ENCODE peak calls at places on chromosomes 3 and 15, in four cellular contexts. M is HL-60, F is GM12878, C is K562. N is an unnamed sample.

GRCh38 chr3:166446291-166446690 is 609.1 kb upstream of the BCHE start:
- DNase-seq in M (no peak), F (no peak), C (no peak), N (no peak)

GRCh38 chr15:55775316-55775715 is 32.4 kb upstream of the PRTG start:
- DNase-seq in M (no peak), F (no peak), C (no peak), N (no peak)

GRCh38 chr15:73331991-73332925 is 36.5 kb downstream of the HCN4 start:
- DNase-seq in M (no peak), F (no peak), C (no peak), N (no peak)

GRCh38 chr3:114112696-114113095 is 56.2 kb downstream of the QTRT2 start:
- DNase-seq in M (no peak), F (no peak), C (no peak), N (no peak)

GRCh38 chr3:56980798-56981390 is 79.6 kb upstream of the SPATA12 start:
- DNase-seq in M (peak; percentile 89), F (no peak), C (no peak), N (no peak)

GRCh38 chr15:25862087-25862468 is 1.0 kb downstream of the ATP10A start:
- DNase-seq in M (no peak), F (no peak), C (no peak), N (no peak)

GRCh38 chr3:168801792-168802191 is 706.1 kb upstream of the GOLIM4 start:
- DNase-seq in M (no peak), F (no peak), C (no peak), N (no peak)

GRCh38 chr3:131712662-131713061 is 209.9 kb upstream of the MRPL3 start:
- DNase-seq in M (no peak), F (no peak), C (no peak), N (no peak)

GRCh38 chr15:63948971-63949370 is 97.3 kb downstream of the DAPK2 start:
- DNase-seq in M (no peak), F (no peak), C (no peak), N (no peak)

GRCh38 chr3:54264050-54264449 is 141.7 kb downstream of the CACNA2D3 start:
- DNase-seq in M (no peak), F (no peak), C (no peak), N (no peak)

GRCh38 chr3:57434041-57434440 is 110.1 kb downstream of the DNAH12 start:
- DNase-seq in M (no peak), F (no peak), C (no peak), N (no peak)

GRCh38 chr3:180196658-180197057 is 159.9 kb upstream of the PEX5L start:
- DNase-seq in M (no peak), F (no peak), C (no peak), N (no peak)

GRCh38 chr3:138940446-138940845 is 6.5 kb downstream of the FOXL2 start:
- DNase-seq in M (no peak), F (no peak), C (no peak), N (no peak)

GRCh38 chr3:197103766-197104165 is 74.1 kb upstream of the MELTF start:
- DNase-seq in M (no peak), F (no peak), C (no peak), N (no peak)

DNA sequence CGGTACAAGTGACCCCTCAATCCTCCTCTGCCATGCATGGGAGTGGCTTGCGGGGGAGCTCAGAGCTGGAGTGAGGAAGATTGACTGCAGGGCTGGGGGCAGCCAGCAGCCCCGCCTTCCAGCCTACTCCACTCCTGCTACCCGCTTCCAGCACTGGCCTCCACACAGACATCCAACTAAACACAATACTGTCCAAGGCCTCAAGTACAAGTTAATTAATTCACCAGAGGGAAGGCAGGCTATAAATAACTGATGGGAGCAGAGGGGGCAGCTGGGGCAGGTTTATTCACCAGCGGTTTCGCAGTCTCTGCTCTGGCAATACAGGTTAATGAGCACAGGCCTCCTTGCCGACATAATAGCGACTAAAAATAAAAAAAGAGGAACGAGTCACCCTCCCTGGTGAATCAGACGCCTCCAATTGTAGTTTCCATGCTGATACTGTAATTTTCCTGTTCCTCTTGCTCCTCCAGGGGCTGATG is 166.3 kb upstream of the TLE3 start:
- DNase-seq in M (peak; percentile 74), F (no peak), C (no peak), N (no peak)
- TF ChIP-seq SPI1 in M (peak; percentile 44), F (peak; percentile 15), C (no peak), N (peak; percentile 48)

GRCh38 chr3:185744997-185745843 is 79.6 kb downstream of the IGF2BP2 start:
- DNase-seq in M (no peak), F (peak; percentile 17), C (no peak), N (peak; percentile 18)
- TF ChIP-seq SPI1 in M (no peak), F (peak; percentile 19), C (no peak), N (peak; percentile 48)

GRCh38 chr15:29032776-29033175 is 147.0 kb downstream of the APBA2 start:
- DNase-seq in M (no peak), F (no peak), C (no peak), N (no peak)
- TF ChIP-seq SPI1 in M (no peak), F (no peak), C (no peak), N (no peak)

GRCh38 chr15:68365140-68365745 is 66.7 kb downstream of the ITGA11 start:
- DNase-seq in M (no peak), F (no peak), C (no peak), N (no peak)
- TF ChIP-seq SPI1 in M (no peak), F (no peak), C (no peak), N (no peak)

GRCh38 chr3:37630441-37630840 is 231.2 kb upstream of the CTDSPL start:
- DNase-seq in M (no peak), F (no peak), C (no peak), N (no peak)
- TF ChIP-seq SPI1 in M (no peak), F (no peak), C (no peak), N (no peak)

GRCh38 chr3:46022909-46023785 is 4.1 kb downstream of the XCR1 start:
- DNase-seq in M (no peak), F (no peak), C (peak; percentile 77), N (no peak)
- TF ChIP-seq SPI1 in M (no peak), F (no peak), C (peak; percentile 80), N (no peak)

DNA sequence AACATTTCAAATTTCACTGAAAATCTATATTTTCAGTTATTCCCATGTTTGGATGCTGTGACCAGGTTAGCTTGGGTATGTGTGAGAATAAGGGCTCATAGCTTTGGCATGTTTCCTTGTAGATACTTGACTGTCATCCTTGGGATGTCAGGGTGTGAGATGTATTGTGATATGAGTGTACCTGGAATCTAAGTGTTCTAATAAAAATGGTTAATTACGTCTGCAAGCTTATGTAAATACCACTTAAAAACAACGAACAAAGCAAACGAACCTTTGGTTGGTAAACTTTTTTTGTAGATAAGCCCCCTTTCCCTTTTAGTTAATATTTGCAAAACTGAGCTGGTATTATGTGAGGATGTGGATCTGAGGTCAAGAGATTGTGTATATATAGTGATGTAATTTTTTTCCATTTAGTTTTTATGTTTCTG is 63.5 kb downstream of the FNDC3B start:
- DNase-seq in M (no peak), F (no peak), C (no peak), N (no peak)
- TF ChIP-seq SPI1 in M (no peak), F (no peak), C (no peak), N (no peak)